ENCODE peak calls at places on chromosomes 1 and 21, in five cellular contexts. One of them, this sample, is unnamed.

GRCh38 chr1:152411846-152412245 is 2.2 kb downstream of the CRNN start:
- DNase-seq in T-helper 9 cell: no peak
- DNase-seq in GM23338: no peak
- DNase-seq in ACHN: no peak
- DNase-seq in HEK293T: no peak
- DNase-seq in this sample: no peak

GRCh38 chr1:169180167-169180566 is 73.7 kb downstream of the ATP1B1 start:
- DNase-seq in T-helper 9 cell: no peak
- DNase-seq in GM23338: no peak
- DNase-seq in ACHN: no peak
- DNase-seq in HEK293T: no peak
- DNase-seq in this sample: no peak

GRCh38 chr1:203448521-203449061 is 27.0 kb upstream of the PRELP start:
- DNase-seq in T-helper 9 cell: no peak
- DNase-seq in GM23338: peak
- DNase-seq in ACHN: no peak
- DNase-seq in HEK293T: no peak
- DNase-seq in this sample: no peak

GRCh38 chr1:26626994-26627393 is 68.8 kb upstream of the ARID1A start:
- DNase-seq in T-helper 9 cell: no peak
- DNase-seq in GM23338: no peak
- DNase-seq in ACHN: no peak
- DNase-seq in HEK293T: no peak
- DNase-seq in this sample: no peak

GRCh38 chr1:154994269-154994977 is 1.0 kb downstream of the LENEP start:
- DNase-seq in T-helper 9 cell: no peak
- DNase-seq in GM23338: no peak
- DNase-seq in ACHN: no peak
- DNase-seq in HEK293T: no peak
- DNase-seq in this sample: no peak

GRCh38 chr1:183901748-183902341 is 96.9 kb downstream of the RGL1 start:
- DNase-seq in T-helper 9 cell: no peak
- DNase-seq in GM23338: no peak
- DNase-seq in ACHN: no peak
- DNase-seq in HEK293T: no peak
- DNase-seq in this sample: no peak

GRCh38 chr1:198620951-198621824 is 17.7 kb upstream of the PTPRC start:
- DNase-seq in T-helper 9 cell: peak
- DNase-seq in GM23338: no peak
- DNase-seq in ACHN: no peak
- DNase-seq in HEK293T: no peak
- DNase-seq in this sample: no peak

GRCh38 chr1:147241955-147242448 is 482 bp upstream of the CHD1L start:
- DNase-seq in T-helper 9 cell: no peak
- DNase-seq in GM23338: no peak
- DNase-seq in ACHN: no peak
- DNase-seq in HEK293T: no peak
- DNase-seq in this sample: no peak

GRCh38 chr1:7406641-7407546 is 364.2 kb upstream of the VAMP3 start:
- DNase-seq in T-helper 9 cell: no peak
- DNase-seq in GM23338: no peak
- DNase-seq in ACHN: no peak
- DNase-seq in HEK293T: no peak
- DNase-seq in this sample: no peak

GRCh38 chr1:18575620-18576019 is 55.0 kb upstream of the PAX7 start:
- DNase-seq in T-helper 9 cell: peak
- DNase-seq in GM23338: peak
- DNase-seq in ACHN: peak
- DNase-seq in HEK293T: peak
- DNase-seq in this sample: no peak

GRCh38 chr1:164559342-164560070 is 522 bp downstream of the PBX1 start:
- DNase-seq in T-helper 9 cell: no peak
- DNase-seq in GM23338: peak
- DNase-seq in ACHN: peak
- DNase-seq in HEK293T: no peak
- DNase-seq in this sample: no peak

GRCh38 chr1:15409400-15410222 is at the start of gene EFHD2:
- DNase-seq in T-helper 9 cell: peak
- DNase-seq in GM23338: peak
- DNase-seq in ACHN: peak
- DNase-seq in HEK293T: peak
- DNase-seq in this sample: no peak

GRCh38 chr1:159936284-159936904 is 9.0 kb downstream of the IGSF9 start:
- DNase-seq in T-helper 9 cell: peak
- DNase-seq in GM23338: peak
- DNase-seq in ACHN: peak
- DNase-seq in HEK293T: peak
- DNase-seq in this sample: no peak

GRCh38 chr1:203168256-203168786 is 7.3 kb downstream of the MYBPH start:
- DNase-seq in T-helper 9 cell: no peak
- DNase-seq in GM23338: no peak
- DNase-seq in ACHN: no peak
- DNase-seq in HEK293T: no peak
- DNase-seq in this sample: no peak

GRCh38 chr1:20867062-20867461 is 80.0 kb upstream of the HP1BP3 start:
- DNase-seq in T-helper 9 cell: no peak
- DNase-seq in GM23338: no peak
- DNase-seq in ACHN: no peak
- DNase-seq in HEK293T: no peak
- DNase-seq in this sample: no peak

GRCh38 chr1:40974945-40975344 is 4.6 kb upstream of the CTPS1 start:
- DNase-seq in T-helper 9 cell: no peak
- DNase-seq in GM23338: no peak
- DNase-seq in ACHN: no peak
- DNase-seq in HEK293T: no peak
- DNase-seq in this sample: no peak

GRCh38 chr1:166354411-166354810 is 187.6 kb upstream of the FAM78B start:
- DNase-seq in T-helper 9 cell: no peak
- DNase-seq in GM23338: peak
- DNase-seq in ACHN: no peak
- DNase-seq in HEK293T: no peak
- DNase-seq in this sample: no peak

GRCh38 chr1:35570589-35571137 is 2.5 kb upstream of the TFAP2E start:
- DNase-seq in T-helper 9 cell: no peak
- DNase-seq in GM23338: no peak
- DNase-seq in ACHN: no peak
- DNase-seq in HEK293T: no peak
- DNase-seq in this sample: no peak

GRCh38 chr1:202860744-202861419 is 28.1 kb downstream of the RABIF start:
- DNase-seq in T-helper 9 cell: peak
- DNase-seq in GM23338: peak
- DNase-seq in ACHN: peak
- DNase-seq in HEK293T: peak
- DNase-seq in this sample: no peak

GRCh38 chr1:151513626-151514101 is 2.5 kb downstream of the CGN start:
- DNase-seq in T-helper 9 cell: no peak
- DNase-seq in GM23338: peak
- DNase-seq in ACHN: no peak
- DNase-seq in HEK293T: no peak
- DNase-seq in this sample: no peak

GRCh38 chr1:119008483-119009299 is 20.5 kb upstream of the TBX15 start:
- DNase-seq in T-helper 9 cell: no peak
- DNase-seq in GM23338: peak
- DNase-seq in ACHN: peak
- DNase-seq in HEK293T: peak
- DNase-seq in this sample: no peak

GRCh38 chr1:231162970-231163830 is 1.3 kb downstream of the TRIM67 start:
- DNase-seq in T-helper 9 cell: no peak
- DNase-seq in GM23338: peak
- DNase-seq in ACHN: no peak
- DNase-seq in HEK293T: peak
- DNase-seq in this sample: no peak

GRCh38 chr1:63906053-63906704 is 132.4 kb downstream of the ROR1 start:
- DNase-seq in T-helper 9 cell: no peak
- DNase-seq in GM23338: peak
- DNase-seq in ACHN: no peak
- DNase-seq in HEK293T: no peak
- DNase-seq in this sample: no peak

GRCh38 chr1:235073331-235073967 is 55.2 kb downstream of the TOMM20 start:
- DNase-seq in T-helper 9 cell: no peak
- DNase-seq in GM23338: no peak
- DNase-seq in ACHN: no peak
- DNase-seq in HEK293T: no peak
- DNase-seq in this sample: no peak

GRCh38 chr1:52022133-52022532 is 11.5 kb downstream of the KTI12 start:
- DNase-seq in T-helper 9 cell: no peak
- DNase-seq in GM23338: no peak
- DNase-seq in ACHN: no peak
- DNase-seq in HEK293T: no peak
- DNase-seq in this sample: no peak

GRCh38 chr1:226149806-226150205 is 36.7 kb downstream of the ACBD3 start:
- DNase-seq in T-helper 9 cell: no peak
- DNase-seq in GM23338: peak
- DNase-seq in ACHN: peak
- DNase-seq in HEK293T: no peak
- DNase-seq in this sample: no peak

GRCh38 chr1:226870323-226871046 is at the start of gene PSEN2:
- DNase-seq in T-helper 9 cell: peak
- DNase-seq in GM23338: peak
- DNase-seq in ACHN: peak
- DNase-seq in HEK293T: peak
- DNase-seq in this sample: no peak

GRCh38 chr21:25568230-25568629 is 39.1 kb downstream of the MRPL39 start:
- DNase-seq in T-helper 9 cell: no peak
- DNase-seq in GM23338: peak
- DNase-seq in ACHN: peak
- DNase-seq in HEK293T: no peak
- DNase-seq in this sample: no peak

GRCh38 chr1:159960721-159961381 is 6.8 kb upstream of the SLAMF9 start:
- DNase-seq in T-helper 9 cell: no peak
- DNase-seq in GM23338: no peak
- DNase-seq in ACHN: no peak
- DNase-seq in HEK293T: no peak
- DNase-seq in this sample: no peak

GRCh38 chr1:219913005-219913404 is 15.4 kb downstream of the SLC30A10 start:
- DNase-seq in T-helper 9 cell: no peak
- DNase-seq in GM23338: no peak
- DNase-seq in ACHN: no peak
- DNase-seq in HEK293T: no peak
- DNase-seq in this sample: no peak

GRCh38 chr1:190169311-190170067 is 308.2 kb downstream of the BRINP3 start:
- DNase-seq in T-helper 9 cell: no peak
- DNase-seq in GM23338: peak
- DNase-seq in ACHN: peak
- DNase-seq in HEK293T: no peak
- DNase-seq in this sample: no peak